ENCODE peak calls at places on chromosomes 1 and 21, in six cellular contexts. T is H1, K is IMR-90, X is mesenchymal stem cell, S is H9, U is trophoblast cell. Z is an unnamed sample.
A peak's percentile ranks its signal among the peaks of the same experiment; 100 is the strongest.

GRCh38 chr1:229942508-229942907 is 124.5 kb upstream of the GALNT2 start:
- DNase-seq in T (no peak), K (no peak), X (no peak), S (no peak), U (no peak), Z (no peak)

GRCh38 chr1:5253036-5253435 is 598.6 kb downstream of the AJAP1 start:
- DNase-seq in T (no peak), K (no peak), X (no peak), S (no peak), U (no peak), Z (no peak)

GRCh38 chr1:192904438-192904895 is 95.6 kb downstream of the RGS2 start:
- DNase-seq in T (no peak), K (peak; percentile 93), X (peak; percentile 67), S (no peak), U (peak; percentile 7), Z (no peak)

GRCh38 chr1:241849345-241849695 is 1.3 kb downstream of the EXO1 start:
- DNase-seq in T (no peak), K (no peak), X (no peak), S (no peak), U (no peak), Z (no peak)

GRCh38 chr1:89725016-89725380 is 92.1 kb downstream of the LRRC8C start:
- DNase-seq in T (no peak), K (peak; percentile 96), X (peak; percentile 83), S (no peak), U (no peak), Z (no peak)

GRCh38 chr1:2133879-2134215 is 60.7 kb downstream of the FAAP20 start:
- DNase-seq in T (no peak), K (no peak), X (no peak), S (no peak), U (no peak), Z (no peak)

GRCh38 chr1:103197266-103197665 is 88.9 kb upstream of the COL11A1 start:
- DNase-seq in T (no peak), K (peak; percentile 49), X (peak; percentile 70), S (no peak), U (no peak), Z (no peak)

GRCh38 chr1:230696722-230697432 is 17.0 kb downstream of the AGT start:
- DNase-seq in T (no peak), K (peak; percentile 34), X (no peak), S (no peak), U (no peak), Z (no peak)

GRCh38 chr1:97396463-97396862 is 524.4 kb downstream of the DPYD start:
- DNase-seq in T (no peak), K (peak; percentile 62), X (no peak), S (no peak), U (no peak), Z (no peak)

GRCh38 chr1:156550346-156550745 is 22.0 kb downstream of the IQGAP3 start:
- DNase-seq in T (no peak), K (no peak), X (no peak), S (no peak), U (no peak), Z (no peak)

GRCh38 chr1:226674892-226675719 is 64.0 kb downstream of the ITPKB start:
- DNase-seq in T (no peak), K (no peak), X (peak; percentile 62), S (no peak), U (no peak), Z (no peak)

GRCh38 chr1:109161836-109162606 is 48.1 kb downstream of the ELAPOR1 start:
- DNase-seq in T (no peak), K (peak; percentile 89), X (peak; percentile 93), S (no peak), U (peak; percentile 85), Z (no peak)

GRCh38 chr1:58545591-58546519 is 671 bp downstream of the OMA1 start:
- DNase-seq in T (peak; percentile 64), K (peak; percentile 67), X (peak; percentile 85), S (peak; percentile 52), U (peak; percentile 58), Z (peak; percentile 41)

GRCh38 chr1:64403331-64403730 is 66.6 kb upstream of the CACHD1 start:
- DNase-seq in T (no peak), K (no peak), X (peak; percentile 11), S (no peak), U (no peak), Z (no peak)

GRCh38 chr21:24428539-24429186 is 1178.6 kb downstream of the MRPL39 start:
- DNase-seq in T (no peak), K (no peak), X (no peak), S (no peak), U (no peak), Z (no peak)

GRCh38 chr21:27134513-27134912 is 167.6 kb upstream of the ADAMTS5 start:
- DNase-seq in T (no peak), K (peak; percentile 19), X (peak; percentile 4), S (no peak), U (no peak), Z (no peak)

GRCh38 chr1:38029081-38029681 is 16.6 kb downstream of the UTP11 start:
- DNase-seq in T (peak; percentile 77), K (no peak), X (peak; percentile 42), S (peak; percentile 86), U (no peak), Z (no peak)

GRCh38 chr1:45327644-45328515 is 1.2 kb downstream of the HPDL start:
- DNase-seq in T (peak; percentile 65), K (no peak), X (no peak), S (peak; percentile 56), U (no peak), Z (no peak)

GRCh38 chr1:37850352-37850955 is 8.9 kb downstream of the MTF1 start:
- DNase-seq in T (no peak), K (peak; percentile 19), X (peak; percentile 28), S (no peak), U (no peak), Z (no peak)

GRCh38 chr21:43306911-43307676 is 119.8 kb downstream of the SIK1 start:
- DNase-seq in T (no peak), K (peak; percentile 28), X (peak; percentile 83), S (no peak), U (peak; percentile 20), Z (no peak)

GRCh38 chr21:28402616-28402989 is 590.1 kb downstream of the LTN1 start:
- DNase-seq in T (no peak), K (peak; percentile 47), X (no peak), S (no peak), U (no peak), Z (no peak)

GRCh38 chr1:192263436-192263835 is 53.4 kb upstream of the RGS21 start:
- DNase-seq in T (no peak), K (peak; percentile 92), X (peak; percentile 36), S (no peak), U (no peak), Z (no peak)

GRCh38 chr1:198601936-198602889 is 36.6 kb upstream of the PTPRC start:
- DNase-seq in T (no peak), K (peak; percentile 17), X (no peak), S (no peak), U (no peak), Z (no peak)

GRCh38 chr1:209202826-209203439 is 380.6 kb upstream of the CAMK1G start:
- DNase-seq in T (no peak), K (peak; percentile 64), X (peak; percentile 60), S (no peak), U (peak; percentile 29), Z (no peak)

GRCh38 chr1:2199042-2199810 is 4.7 kb upstream of the FAAP20 start:
- DNase-seq in T (peak; percentile 80), K (peak; percentile 85), X (peak; percentile 94), S (peak; percentile 89), U (peak; percentile 67), Z (peak; percentile 62)

GRCh38 chr1:180269848-180270766 is 40.0 kb downstream of the LHX4 start:
- DNase-seq in T (peak; percentile 63), K (no peak), X (no peak), S (peak; percentile 67), U (peak; percentile 67), Z (no peak)

GRCh38 chr1:238767321-238767720 is 619.0 kb upstream of the CHRM3 start:
- DNase-seq in T (no peak), K (no peak), X (no peak), S (no peak), U (no peak), Z (no peak)

GRCh38 chr1:14737561-14738094 is 139.1 kb downstream of the KAZN start:
- DNase-seq in T (no peak), K (no peak), X (no peak), S (no peak), U (no peak), Z (no peak)

GRCh38 chr1:14733053-14733778 is 134.7 kb downstream of the KAZN start:
- DNase-seq in T (peak; percentile 69), K (no peak), X (peak; percentile 56), S (peak; percentile 88), U (peak; percentile 85), Z (no peak)

GRCh38 chr1:14735861-14736260 is 137.4 kb downstream of the KAZN start:
- DNase-seq in T (no peak), K (no peak), X (no peak), S (no peak), U (no peak), Z (no peak)

GRCh38 chr1:14732726-14733052 is 134.2 kb downstream of the KAZN start:
- DNase-seq in T (no peak), K (no peak), X (no peak), S (no peak), U (no peak), Z (no peak)

GRCh38 chr1:14733779-14734140 is 135.3 kb downstream of the KAZN start:
- DNase-seq in T (no peak), K (no peak), X (no peak), S (no peak), U (no peak), Z (no peak)
- H2BK5ac ChIP-seq in T (peak overlapping the region; percentile 44), K (no peak overlapping the region), X (no peak overlapping the region), S (no peak overlapping the region), U (peak overlapping the region; percentile 66), Z (no peak overlapping the region)

DNA sequence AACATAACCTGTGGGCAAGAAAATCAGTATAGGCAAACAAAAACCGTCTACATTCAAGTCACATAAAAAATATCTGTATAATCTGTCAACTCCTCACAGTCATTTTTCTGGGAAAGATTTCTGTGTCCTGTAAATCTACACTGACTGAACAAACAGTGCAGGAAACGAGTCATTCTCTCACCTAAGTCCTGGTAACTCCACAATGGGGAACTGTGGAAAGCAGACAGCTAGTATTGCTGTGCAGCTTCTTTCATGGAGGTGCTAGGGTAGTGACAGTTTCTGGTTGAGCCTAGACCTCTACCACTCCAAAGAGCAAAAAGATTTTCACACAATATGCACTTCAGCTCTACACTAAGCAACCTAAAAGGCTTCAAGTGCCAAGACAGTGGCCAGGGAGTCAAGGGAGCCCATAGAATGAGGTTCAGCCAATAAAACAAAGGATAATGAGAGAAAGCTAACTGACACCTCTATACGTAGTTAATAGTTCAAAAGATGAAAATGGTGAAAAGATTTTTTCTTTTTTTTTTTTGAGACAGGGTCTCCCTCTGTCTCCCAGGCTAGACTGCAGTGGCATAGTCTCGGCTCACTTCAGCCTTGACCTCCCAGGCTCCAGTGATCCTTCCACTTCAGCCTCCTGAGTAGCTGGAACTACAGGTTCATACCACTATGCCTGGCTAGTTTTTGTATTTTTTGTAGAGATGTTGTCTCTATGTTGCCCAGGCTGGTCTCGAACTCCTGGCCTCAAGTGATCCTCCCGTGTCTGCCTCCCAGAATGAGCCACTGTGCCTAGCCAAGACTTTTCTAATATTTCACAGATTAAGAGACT is 5.5 kb downstream of the PTP4A2 start:
- DNase-seq in T (no peak), K (peak; percentile 41), X (no peak), S (no peak), U (no peak), Z (no peak)
- H4K91ac ChIP-seq in T (no peak overlapping the region), K (peak overlapping the region; percentile 17), X (no peak overlapping the region), S (no peak overlapping the region), U (no peak overlapping the region), Z (no peak overlapping the region)

GRCh38 chr1:232621050-232621449 is 8.9 kb downstream of the SIPA1L2 start:
- DNase-seq in T (no peak), K (no peak), X (no peak), S (no peak), U (no peak), Z (no peak)
- H3K27ac ChIP-seq in T (no peak overlapping the region), K (no peak overlapping the region), X (no peak overlapping the region), S (no peak overlapping the region), U (no peak overlapping the region), Z (no peak overlapping the region)

GRCh38 chr1:36752891-36753361 is 270.2 kb upstream of the CSF3R start:
- DNase-seq in T (no peak), K (no peak), X (no peak), S (no peak), U (no peak), Z (no peak)
- H2BK5ac ChIP-seq in T (no peak overlapping the region), K (no peak overlapping the region), X (no peak overlapping the region), S (no peak overlapping the region), U (no peak overlapping the region), Z (no peak overlapping the region)

Z was measured in neuronal stem cell.